ENCODE peak calls at places on chromosomes 11 and 22, in seven cellular contexts. A is mesenchymal stem cell, F is IMR-90, X is neuronal stem cell, G is mesendoderm, R is H1, Y is H9. K is an unnamed sample.

GRCh38 chr11:118911880-118912741 is 13.6 kb downstream of the BCL9L start:
- DNase-seq in A (peak), F (peak), X (no peak), G (peak), R (no peak), Y (peak), K (peak)

GRCh38 chr11:35619754-35620640 is 1.7 kb downstream of the FJX1 start:
- DNase-seq in A (peak), F (peak), X (peak), G (peak), R (no peak), Y (peak), K (no peak)

GRCh38 chr11:116986521-116987105 is 111.6 kb downstream of the SIK3 start:
- DNase-seq in A (peak), F (peak), X (no peak), G (no peak), R (no peak), Y (no peak), K (peak)

GRCh38 chr22:23786261-23786710 is 480 bp upstream of the SMARCB1 start:
- DNase-seq in A (no peak), F (no peak), X (no peak), G (no peak), R (no peak), Y (no peak), K (no peak)

GRCh38 chr11:68690671-68691401 is 6.5 kb downstream of the GAL start:
- DNase-seq in A (no peak), F (no peak), X (no peak), G (no peak), R (no peak), Y (peak), K (no peak)

GRCh38 chr11:46315033-46315738 is 32.1 kb upstream of the DGKZ start:
- DNase-seq in A (peak), F (peak), X (peak), G (peak), R (peak), Y (peak), K (peak)

GRCh38 chr22:42214625-42215415 is 55.6 kb downstream of the TCF20 start:
- DNase-seq in A (no peak), F (no peak), X (no peak), G (peak), R (no peak), Y (no peak), K (no peak)

GRCh38 chr11:102589047-102589459 is 36.1 kb downstream of the MMP20 start:
- DNase-seq in A (no peak), F (no peak), X (no peak), G (no peak), R (no peak), Y (no peak), K (no peak)

GRCh38 chr11:115626414-115626813 is 122.2 kb upstream of the CADM1 start:
- DNase-seq in A (no peak), F (no peak), X (no peak), G (no peak), R (no peak), Y (no peak), K (no peak)

GRCh38 chr11:75223954-75224643 is 16.5 kb upstream of the TPBGL start:
- DNase-seq in A (no peak), F (no peak), X (no peak), G (peak), R (no peak), Y (peak), K (no peak)

GRCh38 chr22:36781656-36782627 is 6.0 kb upstream of the IFT27 start:
- DNase-seq in A (peak), F (peak), X (peak), G (peak), R (peak), Y (peak), K (peak)

GRCh38 chr11:33965032-33965431 is 73.2 kb upstream of the LMO2 start:
- DNase-seq in A (no peak), F (no peak), X (no peak), G (no peak), R (no peak), Y (no peak), K (no peak)
- H3K18ac ChIP-seq in A (no peak), F (no peak), X (no peak), G (no peak), R (no peak), Y (no peak), K (no peak)

GRCh38 chr11:10388096-10388495 is 67.0 kb upstream of the AMPD3 start:
- DNase-seq in A (no peak), F (no peak), X (no peak), G (no peak), R (no peak), Y (no peak), K (peak)

GRCh38 chr11:10386861-10387208 is 68.2 kb upstream of the AMPD3 start:
- DNase-seq in A (no peak), F (no peak), X (no peak), G (no peak), R (no peak), Y (no peak), K (no peak)

GRCh38 chr11:10387209-10388083 is 67.6 kb upstream of the AMPD3 start:
- DNase-seq in A (no peak), F (peak), X (no peak), G (no peak), R (no peak), Y (no peak), K (peak)

GRCh38 chr11:10390375-10390774 is 64.7 kb upstream of the AMPD3 start:
- DNase-seq in A (no peak), F (no peak), X (no peak), G (no peak), R (no peak), Y (no peak), K (no peak)

GRCh38 chr11:10388574-10388973 is 66.5 kb upstream of the AMPD3 start:
- DNase-seq in A (no peak), F (no peak), X (no peak), G (no peak), R (no peak), Y (no peak), K (no peak)
- H3K18ac ChIP-seq in A (no peak), F (peak), X (no peak), G (no peak), R (peak), Y (no peak), K (no peak)

GRCh38 chr11:2586793-2587131 is 113.0 kb downstream of the KCNQ1OT1 start:
- DNase-seq in A (no peak), F (no peak), X (no peak), G (no peak), R (no peak), Y (peak), K (no peak)
- H3K18ac ChIP-seq in A (no peak), F (no peak), X (peak), G (no peak), R (no peak), Y (no peak), K (no peak)

GRCh38 chr11:65947133-65947532 is 1.9 kb downstream of the TSGA10IP start:
- DNase-seq in A (no peak), F (no peak), X (no peak), G (no peak), R (no peak), Y (peak), K (no peak)

GRCh38 chr11:65954771-65955170 is 6.8 kb upstream of the SART1 start:
- DNase-seq in A (no peak), F (no peak), X (no peak), G (no peak), R (no peak), Y (no peak), K (peak)

GRCh38 chr11:65953471-65953870 is 8.1 kb upstream of the SART1 start:
- DNase-seq in A (no peak), F (no peak), X (no peak), G (no peak), R (no peak), Y (no peak), K (no peak)

GRCh38 chr11:65947603-65948125 is 2.4 kb downstream of the TSGA10IP start:
- DNase-seq in A (no peak), F (no peak), X (no peak), G (no peak), R (no peak), Y (no peak), K (no peak)

DNA sequence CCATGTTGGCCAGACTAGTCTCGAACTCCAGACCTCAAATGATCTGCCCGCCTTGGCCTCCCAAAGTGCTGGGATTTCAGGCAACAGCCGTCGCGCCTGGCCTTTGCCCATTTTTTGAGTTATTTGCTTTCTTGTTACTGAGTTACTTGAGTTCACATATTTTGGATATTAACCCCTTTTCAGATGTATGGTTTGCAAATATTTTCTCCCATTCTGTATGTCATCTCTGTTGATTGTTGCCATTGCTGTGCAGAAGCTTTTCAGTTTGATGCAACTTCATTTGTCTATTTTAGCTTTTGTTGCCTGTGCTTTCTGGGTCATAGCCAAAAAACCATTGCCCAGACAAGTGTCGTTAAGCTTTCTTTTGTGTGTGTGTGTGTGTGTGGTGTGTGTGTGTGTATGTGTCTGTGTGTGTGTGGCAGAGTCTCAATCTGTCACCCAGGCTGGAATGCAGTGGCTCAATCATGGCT is 6.8 kb downstream of the TSGA10IP start:
- DNase-seq in A (no peak), F (no peak), X (no peak), G (no peak), R (no peak), Y (no peak), K (no peak)
- H3K18ac ChIP-seq in A (no peak), F (no peak), X (no peak), G (no peak), R (no peak), Y (no peak), K (no peak)

GRCh38 chr11:85953491-85954143 is 98.4 kb downstream of the CCDC83 start:
- DNase-seq in A (peak), F (peak), X (no peak), G (no peak), R (no peak), Y (no peak), K (no peak)
- H3K18ac ChIP-seq in A (no peak), F (no peak), X (no peak), G (no peak), R (no peak), Y (no peak), K (no peak)

GRCh38 chr22:43419371-43420080 is 7.7 kb downstream of the MPPED1 start:
- DNase-seq in A (no peak), F (no peak), X (no peak), G (no peak), R (no peak), Y (no peak), K (no peak)
- H3K18ac ChIP-seq in A (no peak), F (no peak), X (peak), G (no peak), R (no peak), Y (no peak), K (no peak)

GRCh38 chr22:48535868-48536690 is 1291.6 kb downstream of the BRD1 start:
- DNase-seq in A (no peak), F (no peak), X (no peak), G (no peak), R (no peak), Y (no peak), K (no peak)
- H3K18ac ChIP-seq in A (no peak), F (no peak), X (peak), G (no peak), R (no peak), Y (no peak), K (no peak)

DNA sequence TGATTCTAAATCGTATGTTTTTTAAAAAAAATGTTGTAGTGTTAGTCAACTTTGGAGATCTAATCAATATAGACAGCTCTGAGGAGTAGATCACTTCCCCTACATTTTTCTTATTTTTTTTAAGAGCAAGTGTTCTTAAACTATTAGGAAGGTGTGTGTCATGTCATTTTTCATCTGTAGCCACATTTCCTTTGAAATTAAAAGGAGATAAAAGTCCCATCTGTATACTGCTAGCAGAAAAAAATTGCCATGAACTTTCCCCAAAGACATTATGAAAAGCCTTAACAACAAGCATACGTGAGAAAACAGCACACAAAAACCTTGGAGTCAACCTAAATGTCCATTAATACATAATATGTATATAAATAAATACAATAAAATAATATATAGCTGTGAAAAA is 286.6 kb downstream of the ETS1 start:
- DNase-seq in A (no peak), F (no peak), X (no peak), G (no peak), R (no peak), Y (no peak), K (no peak)
- H3K18ac ChIP-seq in A (no peak), F (no peak), X (no peak), G (no peak), R (no peak), Y (no peak), K (no peak)